ENCODE peak calls at places on chromosomes 13 and 19, in eight cellular contexts. One of them, this sample, is unnamed.

GRCh38 chr19:37098570-37098969 is 20.3 kb downstream of the ZNF420 start:
- DNase-seq in PC-9: no peak
- DNase-seq in suprapubic skin: no peak
- DNase-seq in BE2C: no peak
- DNase-seq in bronchial epithelial cell: no peak
- DNase-seq in thyroid gland: no peak
- DNase-seq in lower lobe of right lung: no peak
- DNase-seq in adrenal gland: no peak
- DNase-seq in this sample: no peak

GRCh38 chr13:98827449-98827848 is 75.0 kb upstream of the SLC15A1 start:
- DNase-seq in PC-9: no peak
- DNase-seq in suprapubic skin: no peak
- DNase-seq in BE2C: no peak
- DNase-seq in bronchial epithelial cell: no peak
- DNase-seq in thyroid gland: no peak
- DNase-seq in lower lobe of right lung: no peak
- DNase-seq in adrenal gland: no peak
- DNase-seq in this sample: no peak

GRCh38 chr13:107374038-107374437 is 806.1 kb upstream of the ARGLU1 start:
- DNase-seq in PC-9: no peak
- DNase-seq in suprapubic skin: no peak
- DNase-seq in BE2C: no peak
- DNase-seq in bronchial epithelial cell: no peak
- DNase-seq in thyroid gland: no peak
- DNase-seq in lower lobe of right lung: no peak
- DNase-seq in adrenal gland: no peak
- DNase-seq in this sample: no peak

GRCh38 chr19:33828266-33829075 is 31.8 kb downstream of the KCTD15 start:
- DNase-seq in PC-9: no peak
- DNase-seq in suprapubic skin: peak; percentile 34
- DNase-seq in BE2C: no peak
- DNase-seq in bronchial epithelial cell: no peak
- DNase-seq in thyroid gland: no peak
- DNase-seq in lower lobe of right lung: no peak
- DNase-seq in adrenal gland: no peak
- DNase-seq in this sample: no peak

GRCh38 chr13:98664924-98665637 is 87.4 kb downstream of the SLC15A1 start:
- DNase-seq in PC-9: no peak
- DNase-seq in suprapubic skin: no peak
- DNase-seq in BE2C: no peak
- DNase-seq in bronchial epithelial cell: no peak
- DNase-seq in thyroid gland: no peak
- DNase-seq in lower lobe of right lung: no peak
- DNase-seq in adrenal gland: no peak
- DNase-seq in this sample: no peak

GRCh38 chr19:19650331-19650730 is 6.9 kb upstream of the GMIP start:
- DNase-seq in PC-9: no peak
- DNase-seq in suprapubic skin: no peak
- DNase-seq in BE2C: no peak
- DNase-seq in bronchial epithelial cell: no peak
- DNase-seq in thyroid gland: no peak
- DNase-seq in lower lobe of right lung: no peak
- DNase-seq in adrenal gland: no peak
- DNase-seq in this sample: no peak

GRCh38 chr13:41622545-41623429 is 165.4 kb downstream of the RGCC start:
- DNase-seq in PC-9: no peak
- DNase-seq in suprapubic skin: no peak
- DNase-seq in BE2C: no peak
- DNase-seq in bronchial epithelial cell: no peak
- DNase-seq in thyroid gland: no peak
- DNase-seq in lower lobe of right lung: no peak
- DNase-seq in adrenal gland: no peak
- DNase-seq in this sample: no peak

GRCh38 chr19:56951672-56952071 is 111.1 kb upstream of the PEG3 start:
- DNase-seq in PC-9: no peak
- DNase-seq in suprapubic skin: no peak
- DNase-seq in BE2C: no peak
- DNase-seq in bronchial epithelial cell: no peak
- DNase-seq in thyroid gland: no peak
- DNase-seq in lower lobe of right lung: no peak
- DNase-seq in adrenal gland: no peak
- DNase-seq in this sample: no peak

GRCh38 chr19:48720613-48721296 is 1.2 kb upstream of the MAMSTR start:
- DNase-seq in PC-9: peak; percentile 96
- DNase-seq in suprapubic skin: peak; percentile 99
- DNase-seq in BE2C: peak; percentile 99
- DNase-seq in bronchial epithelial cell: peak; percentile 97
- DNase-seq in thyroid gland: peak; percentile 100
- DNase-seq in lower lobe of right lung: peak; percentile 99
- DNase-seq in adrenal gland: peak; percentile 99
- DNase-seq in this sample: peak; percentile 98

DNA sequence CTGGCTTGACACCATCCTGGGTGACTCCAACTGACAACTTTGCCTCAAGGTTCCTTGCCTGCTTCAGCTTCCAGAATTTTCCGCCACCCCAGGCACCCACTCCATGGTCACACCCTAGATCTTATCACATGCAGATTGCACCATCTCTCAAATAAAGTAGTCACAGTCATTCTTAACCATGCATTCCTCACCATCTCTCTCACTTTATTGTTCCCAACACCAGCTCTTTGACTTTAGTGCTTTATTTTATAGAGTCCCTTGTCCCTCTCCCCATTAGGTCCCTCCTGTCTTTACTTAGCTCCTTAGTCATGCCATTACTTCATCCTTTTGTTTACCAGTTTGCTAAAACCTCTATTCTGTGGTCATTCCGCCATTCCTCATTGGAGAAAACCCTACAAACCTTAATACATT is 351.7 kb downstream of the SPRY2 start:
- DNase-seq in PC-9: peak; percentile 17
- DNase-seq in suprapubic skin: no peak
- DNase-seq in BE2C: no peak
- DNase-seq in bronchial epithelial cell: peak; percentile 63
- DNase-seq in thyroid gland: no peak
- DNase-seq in lower lobe of right lung: no peak
- DNase-seq in adrenal gland: no peak
- DNase-seq in this sample: no peak
- H3K4me3 ChIP-seq in PC-9: no peak overlapping the region
- H3K4me3 ChIP-seq in suprapubic skin: no peak overlapping the region
- H3K4me3 ChIP-seq in BE2C: no peak overlapping the region
- H3K4me3 ChIP-seq in bronchial epithelial cell: no peak overlapping the region
- H3K4me3 ChIP-seq in thyroid gland: no peak overlapping the region
- H3K4me3 ChIP-seq in lower lobe of right lung: no peak overlapping the region
- H3K4me3 ChIP-seq in adrenal gland: no peak overlapping the region
- H3K4me3 ChIP-seq in this sample: no peak overlapping the region

DNA sequence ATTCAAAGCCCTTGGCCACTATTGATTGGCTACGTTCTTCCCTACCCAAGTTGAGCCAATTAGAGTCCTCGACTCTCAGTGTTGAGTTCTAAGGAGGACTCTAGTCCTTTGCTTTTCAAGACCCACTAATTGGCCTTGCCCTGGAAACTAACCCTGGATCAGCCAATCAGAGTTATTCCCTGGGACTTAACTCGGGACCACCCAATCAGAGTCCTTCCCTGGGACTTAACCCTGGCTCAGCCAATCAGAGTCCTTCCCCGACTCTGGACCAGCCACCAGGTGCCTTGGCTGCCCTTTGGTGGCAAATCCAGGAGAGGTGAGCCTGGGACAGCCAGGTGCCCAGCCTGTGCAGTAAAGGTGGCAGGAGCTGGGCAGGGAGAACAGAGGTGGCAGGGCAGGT is 28.7 kb downstream of the ATP8B3 start:
- DNase-seq in PC-9: no peak
- DNase-seq in suprapubic skin: no peak
- DNase-seq in BE2C: no peak
- DNase-seq in bronchial epithelial cell: no peak
- DNase-seq in thyroid gland: no peak
- DNase-seq in lower lobe of right lung: no peak
- DNase-seq in adrenal gland: no peak
- DNase-seq in this sample: no peak
- H3K27me3 ChIP-seq in PC-9: peaks cover 8% of the 10 kb centered on the region
- H3K27me3 ChIP-seq in suprapubic skin: peaks cover 87% of the 10 kb centered on the region
- H3K27me3 ChIP-seq in BE2C: peaks cover 45% of the 10 kb centered on the region
- H3K27me3 ChIP-seq in bronchial epithelial cell: peaks cover 5% of the 10 kb centered on the region
- H3K27me3 ChIP-seq in thyroid gland: peaks cover 11% of the 10 kb centered on the region
- H3K27me3 ChIP-seq in lower lobe of right lung: peaks cover 58% of the 10 kb centered on the region
- H3K27me3 ChIP-seq in adrenal gland: peaks cover 32% of the 10 kb centered on the region
- H3K27me3 ChIP-seq in this sample: peaks cover 46% of the 10 kb centered on the region

DNA sequence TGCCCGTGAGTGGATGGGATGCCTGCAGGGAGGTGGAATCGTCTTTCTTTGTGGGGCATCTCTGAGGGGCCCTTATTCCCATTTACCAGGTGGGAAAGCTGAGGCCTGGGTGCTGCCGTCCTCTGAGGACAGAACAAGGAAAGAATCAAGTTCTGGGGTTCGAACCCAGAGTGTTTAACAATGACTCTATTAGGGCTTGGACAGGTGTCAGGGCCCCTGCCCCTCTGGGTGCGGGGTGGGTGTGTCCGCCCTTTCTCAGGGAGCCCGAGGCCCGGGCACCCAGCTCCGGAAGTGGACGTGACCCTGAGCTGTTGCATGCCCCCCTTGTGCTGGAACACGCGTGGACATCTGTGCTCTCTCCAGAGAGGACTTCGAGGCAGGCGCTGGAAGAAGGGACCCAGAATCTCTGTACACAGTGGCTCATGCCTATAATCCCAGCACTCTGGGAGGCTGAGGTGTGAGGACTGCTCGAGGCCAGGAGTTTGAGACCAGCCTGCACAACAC is 10.8 kb downstream of the NDUFA11 start:
- DNase-seq in PC-9: no peak
- DNase-seq in suprapubic skin: no peak
- DNase-seq in BE2C: no peak
- DNase-seq in bronchial epithelial cell: no peak
- DNase-seq in thyroid gland: no peak
- DNase-seq in lower lobe of right lung: no peak
- DNase-seq in adrenal gland: peak; percentile 35
- DNase-seq in this sample: no peak
- TF ChIP-seq CTCF in PC-9: no peak
- TF ChIP-seq CTCF in suprapubic skin: no peak
- TF ChIP-seq CTCF in BE2C: no peak
- TF ChIP-seq CTCF in bronchial epithelial cell: no peak
- TF ChIP-seq CTCF in thyroid gland: no peak
- TF ChIP-seq CTCF in lower lobe of right lung: no peak
- TF ChIP-seq CTCF in adrenal gland: no peak
- TF ChIP-seq CTCF in this sample: no peak

GRCh38 chr19:11418518-11419506 is at the start of gene RGL3:
- DNase-seq in PC-9: peak; percentile 70
- DNase-seq in suprapubic skin: no peak
- DNase-seq in BE2C: no peak
- DNase-seq in bronchial epithelial cell: no peak
- DNase-seq in thyroid gland: peak; percentile 82
- DNase-seq in lower lobe of right lung: peak; percentile 67
- DNase-seq in adrenal gland: peak; percentile 56
- DNase-seq in this sample: no peak
- H3K4me3 ChIP-seq in PC-9: peak within 1 kb of the TSS; percentile 96
- H3K4me3 ChIP-seq in suprapubic skin: peak within 1 kb of the TSS; percentile 46
- H3K4me3 ChIP-seq in BE2C: no peak within 1 kb of the TSS
- H3K4me3 ChIP-seq in bronchial epithelial cell: peak within 1 kb of the TSS; percentile 6
- H3K4me3 ChIP-seq in thyroid gland: peak within 1 kb of the TSS; percentile 46
- H3K4me3 ChIP-seq in lower lobe of right lung: peak within 1 kb of the TSS; percentile 69
- H3K4me3 ChIP-seq in adrenal gland: peak within 1 kb of the TSS; percentile 22
- H3K4me3 ChIP-seq in this sample: peak within 1 kb of the TSS; percentile 48

GRCh38 chr19:1747285-1748114 is 5.8 kb upstream of the ONECUT3 start:
- DNase-seq in PC-9: peak; percentile 83
- DNase-seq in suprapubic skin: no peak
- DNase-seq in BE2C: no peak
- DNase-seq in bronchial epithelial cell: peak; percentile 96
- DNase-seq in thyroid gland: no peak
- DNase-seq in lower lobe of right lung: no peak
- DNase-seq in adrenal gland: no peak
- DNase-seq in this sample: peak; percentile 73

GRCh38 chr19:1748703-1749341 is 4.5 kb upstream of the ONECUT3 start:
- DNase-seq in PC-9: no peak
- DNase-seq in suprapubic skin: no peak
- DNase-seq in BE2C: no peak
- DNase-seq in bronchial epithelial cell: no peak
- DNase-seq in thyroid gland: no peak
- DNase-seq in lower lobe of right lung: no peak
- DNase-seq in adrenal gland: no peak
- DNase-seq in this sample: no peak

GRCh38 chr19:1746401-1747284 is 6.7 kb upstream of the ONECUT3 start:
- DNase-seq in PC-9: peak; percentile 32
- DNase-seq in suprapubic skin: no peak
- DNase-seq in BE2C: no peak
- DNase-seq in bronchial epithelial cell: peak; percentile 73
- DNase-seq in thyroid gland: no peak
- DNase-seq in lower lobe of right lung: no peak
- DNase-seq in adrenal gland: no peak
- DNase-seq in this sample: no peak

GRCh38 chr19:1749373-1750342 is 3.6 kb upstream of the ONECUT3 start:
- DNase-seq in PC-9: no peak
- DNase-seq in suprapubic skin: no peak
- DNase-seq in BE2C: no peak
- DNase-seq in bronchial epithelial cell: no peak
- DNase-seq in thyroid gland: no peak
- DNase-seq in lower lobe of right lung: no peak
- DNase-seq in adrenal gland: no peak
- DNase-seq in this sample: no peak

GRCh38 chr19:1748115-1748702 is 5.1 kb upstream of the ONECUT3 start:
- DNase-seq in PC-9: no peak
- DNase-seq in suprapubic skin: no peak
- DNase-seq in BE2C: no peak
- DNase-seq in bronchial epithelial cell: no peak
- DNase-seq in thyroid gland: no peak
- DNase-seq in lower lobe of right lung: no peak
- DNase-seq in adrenal gland: no peak
- DNase-seq in this sample: no peak
- H3K27me3 ChIP-seq in PC-9: no peaks in the 10 kb centered on the region
- H3K27me3 ChIP-seq in suprapubic skin: peaks cover 100% of the 10 kb centered on the region
- H3K27me3 ChIP-seq in BE2C: peaks cover 83% of the 10 kb centered on the region
- H3K27me3 ChIP-seq in bronchial epithelial cell: peaks cover 29% of the 10 kb centered on the region
- H3K27me3 ChIP-seq in thyroid gland: peaks cover 43% of the 10 kb centered on the region
- H3K27me3 ChIP-seq in lower lobe of right lung: peaks cover 90% of the 10 kb centered on the region
- H3K27me3 ChIP-seq in adrenal gland: peaks cover 84% of the 10 kb centered on the region
- H3K27me3 ChIP-seq in this sample: peaks cover 69% of the 10 kb centered on the region

GRCh38 chr13:31824705-31825512 is 85.6 kb downstream of the RXFP2 start:
- DNase-seq in PC-9: no peak
- DNase-seq in suprapubic skin: no peak
- DNase-seq in BE2C: peak; percentile 25
- DNase-seq in bronchial epithelial cell: peak; percentile 3
- DNase-seq in thyroid gland: no peak
- DNase-seq in lower lobe of right lung: no peak
- DNase-seq in adrenal gland: no peak
- DNase-seq in this sample: no peak
- TF ChIP-seq CTCF in PC-9: peak; percentile 28
- TF ChIP-seq CTCF in suprapubic skin: no peak
- TF ChIP-seq CTCF in BE2C: peak; percentile 60
- TF ChIP-seq CTCF in bronchial epithelial cell: no peak
- TF ChIP-seq CTCF in thyroid gland: no peak
- TF ChIP-seq CTCF in lower lobe of right lung: no peak
- TF ChIP-seq CTCF in adrenal gland: no peak
- TF ChIP-seq CTCF in this sample: no peak

This sample was measured in kidney epithelial cell.